ENCODE peak calls at places on chromosome 17, in seven cellular contexts. One of them, this sample, is unnamed.
A peak's percentile ranks its signal among the peaks of the same experiment; 100 is the strongest.

GRCh38 chr17:76024353-76024752 is 2.8 kb downstream of the EVPL start:
- DNase-seq in stimulated activated CD4-positive, alpha-beta T cell treated with anti-CD3 and anti-CD28 coated beads, Interleukin-2, amount 100 ng/mL, for 24 hours: no peak
- DNase-seq in NCI-H774: no peak
- DNase-seq in suprapubic skin: no peak
- DNase-seq in OCI-M1: no peak
- DNase-seq in HT1080: no peak
- DNase-seq in anterior cingulate cortex: no peak
- DNase-seq in this sample: no peak

GRCh38 chr17:7336240-7337175 is at the start of gene ACAP1:
- DNase-seq in NCI-H774: no peak
- DNase-seq in anterior cingulate cortex: no peak
- DNase-seq in HT1080: no peak
- DNase-seq in stimulated activated CD4-positive, alpha-beta T cell treated with anti-CD3 and anti-CD28 coated beads, Interleukin-2, amount 100 ng/mL, for 24 hours: peak; percentile 93
- DNase-seq in OCI-M1: peak; percentile 34
- DNase-seq in suprapubic skin: peak; percentile 76
- DNase-seq in this sample: no peak

GRCh38 chr17:50280801-50281441 is 6.7 kb downstream of the TMEM92 start:
- DNase-seq in stimulated activated CD4-positive, alpha-beta T cell treated with anti-CD3 and anti-CD28 coated beads, Interleukin-2, amount 100 ng/mL, for 24 hours: no peak
- DNase-seq in suprapubic skin: no peak
- DNase-seq in NCI-H774: no peak
- DNase-seq in OCI-M1: no peak
- DNase-seq in anterior cingulate cortex: no peak
- DNase-seq in HT1080: no peak
- DNase-seq in this sample: no peak

GRCh38 chr17:67365762-67366192 is 600 bp downstream of the PSMD12 start:
- DNase-seq in anterior cingulate cortex: no peak
- DNase-seq in NCI-H774: no peak
- DNase-seq in HT1080: peak; percentile 28
- DNase-seq in suprapubic skin: no peak
- DNase-seq in OCI-M1: peak; percentile 65
- DNase-seq in stimulated activated CD4-positive, alpha-beta T cell treated with anti-CD3 and anti-CD28 coated beads, Interleukin-2, amount 100 ng/mL, for 24 hours: no peak
- DNase-seq in this sample: no peak

GRCh38 chr17:337022-337420 is 15.6 kb downstream of the RPH3AL start:
- DNase-seq in suprapubic skin: no peak
- DNase-seq in stimulated activated CD4-positive, alpha-beta T cell treated with anti-CD3 and anti-CD28 coated beads, Interleukin-2, amount 100 ng/mL, for 24 hours: no peak
- DNase-seq in HT1080: no peak
- DNase-seq in NCI-H774: no peak
- DNase-seq in OCI-M1: no peak
- DNase-seq in anterior cingulate cortex: no peak
- DNase-seq in this sample: no peak

GRCh38 chr17:77235370-77236080 is 94.8 kb downstream of the SEC14L1 start:
- DNase-seq in anterior cingulate cortex: peak; percentile 27
- DNase-seq in NCI-H774: no peak
- DNase-seq in suprapubic skin: no peak
- DNase-seq in stimulated activated CD4-positive, alpha-beta T cell treated with anti-CD3 and anti-CD28 coated beads, Interleukin-2, amount 100 ng/mL, for 24 hours: peak; percentile 34
- DNase-seq in OCI-M1: no peak
- DNase-seq in HT1080: peak; percentile 76
- DNase-seq in this sample: no peak

GRCh38 chr17:50200447-50201225 is 795 bp downstream of the COL1A1 start:
- DNase-seq in anterior cingulate cortex: peak; percentile 61
- DNase-seq in NCI-H774: peak; percentile 85
- DNase-seq in stimulated activated CD4-positive, alpha-beta T cell treated with anti-CD3 and anti-CD28 coated beads, Interleukin-2, amount 100 ng/mL, for 24 hours: peak; percentile 86
- DNase-seq in OCI-M1: peak; percentile 85
- DNase-seq in HT1080: peak; percentile 85
- DNase-seq in suprapubic skin: peak; percentile 96
- DNase-seq in this sample: peak; percentile 85

GRCh38 chr17:41585301-41585700 is 1.4 kb downstream of the KRT14 start:
- DNase-seq in OCI-M1: no peak
- DNase-seq in anterior cingulate cortex: no peak
- DNase-seq in suprapubic skin: no peak
- DNase-seq in HT1080: no peak
- DNase-seq in stimulated activated CD4-positive, alpha-beta T cell treated with anti-CD3 and anti-CD28 coated beads, Interleukin-2, amount 100 ng/mL, for 24 hours: no peak
- DNase-seq in NCI-H774: no peak
- DNase-seq in this sample: no peak

GRCh38 chr17:62684179-62684578 is 56.7 kb downstream of the MRC2 start:
- DNase-seq in anterior cingulate cortex: no peak
- DNase-seq in HT1080: no peak
- DNase-seq in stimulated activated CD4-positive, alpha-beta T cell treated with anti-CD3 and anti-CD28 coated beads, Interleukin-2, amount 100 ng/mL, for 24 hours: no peak
- DNase-seq in OCI-M1: no peak
- DNase-seq in NCI-H774: no peak
- DNase-seq in suprapubic skin: no peak
- DNase-seq in this sample: no peak

GRCh38 chr17:80116923-80117380 is 15.6 kb downstream of the GAA start:
- DNase-seq in stimulated activated CD4-positive, alpha-beta T cell treated with anti-CD3 and anti-CD28 coated beads, Interleukin-2, amount 100 ng/mL, for 24 hours: no peak
- DNase-seq in anterior cingulate cortex: no peak
- DNase-seq in HT1080: no peak
- DNase-seq in OCI-M1: no peak
- DNase-seq in suprapubic skin: peak; percentile 74
- DNase-seq in NCI-H774: no peak
- DNase-seq in this sample: no peak

GRCh38 chr17:81713004-81713555 is 996 bp downstream of the SLC25A10 start:
- DNase-seq in OCI-M1: peak; percentile 23
- DNase-seq in NCI-H774: no peak
- DNase-seq in suprapubic skin: no peak
- DNase-seq in HT1080: peak; percentile 60
- DNase-seq in stimulated activated CD4-positive, alpha-beta T cell treated with anti-CD3 and anti-CD28 coated beads, Interleukin-2, amount 100 ng/mL, for 24 hours: no peak
- DNase-seq in anterior cingulate cortex: no peak
- DNase-seq in this sample: no peak

GRCh38 chr17:78390241-78391050 is 12.0 kb downstream of the PGS1 start:
- DNase-seq in OCI-M1: no peak
- DNase-seq in suprapubic skin: no peak
- DNase-seq in NCI-H774: no peak
- DNase-seq in stimulated activated CD4-positive, alpha-beta T cell treated with anti-CD3 and anti-CD28 coated beads, Interleukin-2, amount 100 ng/mL, for 24 hours: no peak
- DNase-seq in anterior cingulate cortex: no peak
- DNase-seq in HT1080: peak; percentile 94
- DNase-seq in this sample: no peak

GRCh38 chr17:42979511-42980273 is at the start of gene PTGES3L:
- DNase-seq in NCI-H774: peak; percentile 73
- DNase-seq in anterior cingulate cortex: peak; percentile 21
- DNase-seq in HT1080: peak; percentile 57
- DNase-seq in OCI-M1: peak; percentile 80
- DNase-seq in suprapubic skin: no peak
- DNase-seq in stimulated activated CD4-positive, alpha-beta T cell treated with anti-CD3 and anti-CD28 coated beads, Interleukin-2, amount 100 ng/mL, for 24 hours: peak; percentile 39
- DNase-seq in this sample: peak; percentile 66

GRCh38 chr17:80291691-80292487 is 31.2 kb downstream of the RNF213 start:
- DNase-seq in anterior cingulate cortex: no peak
- DNase-seq in NCI-H774: no peak
- DNase-seq in OCI-M1: no peak
- DNase-seq in HT1080: no peak
- DNase-seq in stimulated activated CD4-positive, alpha-beta T cell treated with anti-CD3 and anti-CD28 coated beads, Interleukin-2, amount 100 ng/mL, for 24 hours: no peak
- DNase-seq in suprapubic skin: no peak
- DNase-seq in this sample: no peak

GRCh38 chr17:49132699-49133364 is at the start of gene B4GALNT2:
- DNase-seq in stimulated activated CD4-positive, alpha-beta T cell treated with anti-CD3 and anti-CD28 coated beads, Interleukin-2, amount 100 ng/mL, for 24 hours: peak; percentile 33
- DNase-seq in HT1080: no peak
- DNase-seq in NCI-H774: no peak
- DNase-seq in anterior cingulate cortex: no peak
- DNase-seq in OCI-M1: no peak
- DNase-seq in suprapubic skin: no peak
- DNase-seq in this sample: peak; percentile 54

GRCh38 chr17:68562736-68563135 is 38.4 kb downstream of the FAM20A start:
- DNase-seq in suprapubic skin: no peak
- DNase-seq in stimulated activated CD4-positive, alpha-beta T cell treated with anti-CD3 and anti-CD28 coated beads, Interleukin-2, amount 100 ng/mL, for 24 hours: no peak
- DNase-seq in HT1080: no peak
- DNase-seq in NCI-H774: no peak
- DNase-seq in OCI-M1: no peak
- DNase-seq in anterior cingulate cortex: no peak
- DNase-seq in this sample: no peak

GRCh38 chr17:64658931-64659330 is 3.2 kb downstream of the SMURF2 start:
- DNase-seq in NCI-H774: no peak
- DNase-seq in anterior cingulate cortex: no peak
- DNase-seq in stimulated activated CD4-positive, alpha-beta T cell treated with anti-CD3 and anti-CD28 coated beads, Interleukin-2, amount 100 ng/mL, for 24 hours: no peak
- DNase-seq in suprapubic skin: no peak
- DNase-seq in HT1080: peak; percentile 40
- DNase-seq in OCI-M1: peak; percentile 3
- DNase-seq in this sample: no peak

GRCh38 chr17:4588391-4588790 is 4.1 kb downstream of the SMTNL2 start:
- DNase-seq in NCI-H774: no peak
- DNase-seq in suprapubic skin: no peak
- DNase-seq in stimulated activated CD4-positive, alpha-beta T cell treated with anti-CD3 and anti-CD28 coated beads, Interleukin-2, amount 100 ng/mL, for 24 hours: no peak
- DNase-seq in anterior cingulate cortex: no peak
- DNase-seq in HT1080: no peak
- DNase-seq in OCI-M1: no peak
- DNase-seq in this sample: no peak

GRCh38 chr17:48012151-48012520 is 25.5 kb downstream of the COPZ2 start:
- DNase-seq in suprapubic skin: no peak
- DNase-seq in anterior cingulate cortex: peak; percentile 41
- DNase-seq in stimulated activated CD4-positive, alpha-beta T cell treated with anti-CD3 and anti-CD28 coated beads, Interleukin-2, amount 100 ng/mL, for 24 hours: peak; percentile 73
- DNase-seq in NCI-H774: peak; percentile 90
- DNase-seq in HT1080: no peak
- DNase-seq in OCI-M1: peak; percentile 53
- DNase-seq in this sample: peak; percentile 93

GRCh38 chr17:40791808-40792436 is 7.8 kb downstream of the KRT28 start:
- DNase-seq in anterior cingulate cortex: no peak
- DNase-seq in HT1080: peak; percentile 6
- DNase-seq in stimulated activated CD4-positive, alpha-beta T cell treated with anti-CD3 and anti-CD28 coated beads, Interleukin-2, amount 100 ng/mL, for 24 hours: no peak
- DNase-seq in OCI-M1: peak; percentile 39
- DNase-seq in suprapubic skin: no peak
- DNase-seq in NCI-H774: no peak
- DNase-seq in this sample: peak; percentile 15

GRCh38 chr17:237406-237955 is 56.0 kb upstream of the DOC2B start:
- DNase-seq in suprapubic skin: peak; percentile 58
- DNase-seq in OCI-M1: no peak
- DNase-seq in HT1080: no peak
- DNase-seq in stimulated activated CD4-positive, alpha-beta T cell treated with anti-CD3 and anti-CD28 coated beads, Interleukin-2, amount 100 ng/mL, for 24 hours: no peak
- DNase-seq in NCI-H774: no peak
- DNase-seq in anterior cingulate cortex: no peak
- DNase-seq in this sample: no peak

GRCh38 chr17:4505187-4505586 is 6.5 kb downstream of the SPNS2 start:
- DNase-seq in OCI-M1: no peak
- DNase-seq in suprapubic skin: no peak
- DNase-seq in anterior cingulate cortex: no peak
- DNase-seq in stimulated activated CD4-positive, alpha-beta T cell treated with anti-CD3 and anti-CD28 coated beads, Interleukin-2, amount 100 ng/mL, for 24 hours: no peak
- DNase-seq in HT1080: no peak
- DNase-seq in NCI-H774: no peak
- DNase-seq in this sample: no peak

GRCh38 chr17:2854662-2855061 is 58.4 kb downstream of the RAP1GAP2 start:
- DNase-seq in NCI-H774: no peak
- DNase-seq in anterior cingulate cortex: no peak
- DNase-seq in suprapubic skin: no peak
- DNase-seq in stimulated activated CD4-positive, alpha-beta T cell treated with anti-CD3 and anti-CD28 coated beads, Interleukin-2, amount 100 ng/mL, for 24 hours: no peak
- DNase-seq in HT1080: no peak
- DNase-seq in OCI-M1: no peak
- DNase-seq in this sample: peak; percentile 54

GRCh38 chr17:75428775-75429469 is 23.4 kb upstream of the GRB2 start:
- DNase-seq in HT1080: peak; percentile 75
- DNase-seq in suprapubic skin: no peak
- DNase-seq in stimulated activated CD4-positive, alpha-beta T cell treated with anti-CD3 and anti-CD28 coated beads, Interleukin-2, amount 100 ng/mL, for 24 hours: no peak
- DNase-seq in OCI-M1: no peak
- DNase-seq in NCI-H774: no peak
- DNase-seq in anterior cingulate cortex: no peak
- DNase-seq in this sample: no peak

GRCh38 chr17:67421869-67422273 is 44.8 kb downstream of the PITPNC1 start:
- DNase-seq in stimulated activated CD4-positive, alpha-beta T cell treated with anti-CD3 and anti-CD28 coated beads, Interleukin-2, amount 100 ng/mL, for 24 hours: no peak
- DNase-seq in anterior cingulate cortex: no peak
- DNase-seq in NCI-H774: no peak
- DNase-seq in OCI-M1: no peak
- DNase-seq in suprapubic skin: no peak
- DNase-seq in HT1080: peak; percentile 100
- DNase-seq in this sample: no peak

GRCh38 chr17:63675607-63676539 is 24.1 kb downstream of the LIMD2 start:
- DNase-seq in suprapubic skin: no peak
- DNase-seq in NCI-H774: peak; percentile 84
- DNase-seq in stimulated activated CD4-positive, alpha-beta T cell treated with anti-CD3 and anti-CD28 coated beads, Interleukin-2, amount 100 ng/mL, for 24 hours: no peak
- DNase-seq in HT1080: peak; percentile 81
- DNase-seq in anterior cingulate cortex: peak; percentile 26
- DNase-seq in OCI-M1: peak; percentile 94
- DNase-seq in this sample: peak; percentile 82

GRCh38 chr17:50903604-50904521 is 37.7 kb upstream of the TOB1 start:
- DNase-seq in NCI-H774: no peak
- DNase-seq in HT1080: no peak
- DNase-seq in suprapubic skin: no peak
- DNase-seq in stimulated activated CD4-positive, alpha-beta T cell treated with anti-CD3 and anti-CD28 coated beads, Interleukin-2, amount 100 ng/mL, for 24 hours: no peak
- DNase-seq in anterior cingulate cortex: no peak
- DNase-seq in OCI-M1: no peak
- DNase-seq in this sample: peak; percentile 98

GRCh38 chr17:69575346-69575761 is 160.9 kb downstream of the MAP2K6 start:
- DNase-seq in suprapubic skin: no peak
- DNase-seq in NCI-H774: no peak
- DNase-seq in OCI-M1: no peak
- DNase-seq in HT1080: peak; percentile 86
- DNase-seq in anterior cingulate cortex: no peak
- DNase-seq in stimulated activated CD4-positive, alpha-beta T cell treated with anti-CD3 and anti-CD28 coated beads, Interleukin-2, amount 100 ng/mL, for 24 hours: no peak
- DNase-seq in this sample: no peak

GRCh38 chr17:44983563-44983962 is 15.5 kb upstream of the C1QL1 start:
- DNase-seq in suprapubic skin: no peak
- DNase-seq in NCI-H774: no peak
- DNase-seq in anterior cingulate cortex: no peak
- DNase-seq in OCI-M1: no peak
- DNase-seq in stimulated activated CD4-positive, alpha-beta T cell treated with anti-CD3 and anti-CD28 coated beads, Interleukin-2, amount 100 ng/mL, for 24 hours: no peak
- DNase-seq in HT1080: no peak
- DNase-seq in this sample: no peak

GRCh38 chr17:32275060-32276042 is 9.7 kb downstream of the RHBDL3 start:
- DNase-seq in suprapubic skin: no peak
- DNase-seq in OCI-M1: peak; percentile 43
- DNase-seq in NCI-H774: no peak
- DNase-seq in HT1080: peak; percentile 93
- DNase-seq in stimulated activated CD4-positive, alpha-beta T cell treated with anti-CD3 and anti-CD28 coated beads, Interleukin-2, amount 100 ng/mL, for 24 hours: peak; percentile 15
- DNase-seq in anterior cingulate cortex: no peak
- DNase-seq in this sample: no peak

GRCh38 chr17:73623247-73623646 is 21.0 kb downstream of the SDK2 start:
- DNase-seq in HT1080: no peak
- DNase-seq in stimulated activated CD4-positive, alpha-beta T cell treated with anti-CD3 and anti-CD28 coated beads, Interleukin-2, amount 100 ng/mL, for 24 hours: no peak
- DNase-seq in anterior cingulate cortex: no peak
- DNase-seq in OCI-M1: no peak
- DNase-seq in NCI-H774: no peak
- DNase-seq in suprapubic skin: no peak
- DNase-seq in this sample: no peak

GRCh38 chr17:7383742-7384488 is 3.0 kb downstream of the TNK1 start:
- DNase-seq in OCI-M1: no peak
- DNase-seq in NCI-H774: peak; percentile 9
- DNase-seq in anterior cingulate cortex: peak; percentile 32
- DNase-seq in suprapubic skin: no peak
- DNase-seq in HT1080: no peak
- DNase-seq in stimulated activated CD4-positive, alpha-beta T cell treated with anti-CD3 and anti-CD28 coated beads, Interleukin-2, amount 100 ng/mL, for 24 hours: peak; percentile 83
- DNase-seq in this sample: peak; percentile 76

GRCh38 chr17:66511125-66511524 is 208.7 kb downstream of the PRKCA start:
- DNase-seq in NCI-H774: no peak
- DNase-seq in HT1080: no peak
- DNase-seq in suprapubic skin: no peak
- DNase-seq in OCI-M1: no peak
- DNase-seq in stimulated activated CD4-positive, alpha-beta T cell treated with anti-CD3 and anti-CD28 coated beads, Interleukin-2, amount 100 ng/mL, for 24 hours: no peak
- DNase-seq in anterior cingulate cortex: no peak
- DNase-seq in this sample: no peak

GRCh38 chr17:48915459-48916282 is 7.5 kb downstream of the UBE2Z start:
- DNase-seq in NCI-H774: no peak
- DNase-seq in HT1080: peak; percentile 70
- DNase-seq in stimulated activated CD4-positive, alpha-beta T cell treated with anti-CD3 and anti-CD28 coated beads, Interleukin-2, amount 100 ng/mL, for 24 hours: peak; percentile 55
- DNase-seq in anterior cingulate cortex: no peak
- DNase-seq in OCI-M1: peak; percentile 33
- DNase-seq in suprapubic skin: no peak
- DNase-seq in this sample: no peak

GRCh38 chr17:78144146-78144719 is 2.0 kb upstream of the C17orf99 start:
- DNase-seq in stimulated activated CD4-positive, alpha-beta T cell treated with anti-CD3 and anti-CD28 coated beads, Interleukin-2, amount 100 ng/mL, for 24 hours: no peak
- DNase-seq in anterior cingulate cortex: peak; percentile 69
- DNase-seq in OCI-M1: peak; percentile 85
- DNase-seq in NCI-H774: no peak
- DNase-seq in suprapubic skin: no peak
- DNase-seq in HT1080: peak; percentile 72
- DNase-seq in this sample: no peak

GRCh38 chr17:2405247-2405926 is 4.5 kb upstream of the MNT start:
- DNase-seq in anterior cingulate cortex: no peak
- DNase-seq in OCI-M1: no peak
- DNase-seq in HT1080: peak; percentile 96
- DNase-seq in NCI-H774: no peak
- DNase-seq in stimulated activated CD4-positive, alpha-beta T cell treated with anti-CD3 and anti-CD28 coated beads, Interleukin-2, amount 100 ng/mL, for 24 hours: no peak
- DNase-seq in suprapubic skin: no peak
- DNase-seq in this sample: no peak

GRCh38 chr17:8745586-8746500 is 1.2 kb upstream of the CCDC42 start:
- DNase-seq in OCI-M1: peak; percentile 85
- DNase-seq in suprapubic skin: no peak
- DNase-seq in NCI-H774: peak; percentile 19
- DNase-seq in stimulated activated CD4-positive, alpha-beta T cell treated with anti-CD3 and anti-CD28 coated beads, Interleukin-2, amount 100 ng/mL, for 24 hours: peak; percentile 85
- DNase-seq in anterior cingulate cortex: peak; percentile 15
- DNase-seq in HT1080: peak; percentile 34
- DNase-seq in this sample: no peak

GRCh38 chr17:60147553-60148241 is 2.1 kb upstream of the CA4 start:
- DNase-seq in anterior cingulate cortex: no peak
- DNase-seq in stimulated activated CD4-positive, alpha-beta T cell treated with anti-CD3 and anti-CD28 coated beads, Interleukin-2, amount 100 ng/mL, for 24 hours: no peak
- DNase-seq in NCI-H774: no peak
- DNase-seq in suprapubic skin: no peak
- DNase-seq in OCI-M1: peak; percentile 34
- DNase-seq in HT1080: no peak
- DNase-seq in this sample: no peak